ENCODE peak calls at places on chromosome 10, in six cellular contexts. L, Y, H, P, B and S are unnamed samples. For H3K9me3 and H3K27me3, the result is how much of the 10 kb centered on the place peaks cover.

GRCh38 chr10:43772191-43772590 is 123.5 kb upstream of the ZNF32 start:
- DNase-seq in L (no peak), Y (no peak), H (no peak), P (no peak), B (no peak), S (no peak)

GRCh38 chr10:113329121-113329596 is 223.7 kb upstream of the HABP2 start:
- DNase-seq in L (no peak), Y (no peak), H (no peak), P (no peak), B (peak), S (no peak)

GRCh38 chr10:72779874-72780273 is 87.9 kb downstream of the MCU start:
- DNase-seq in L (no peak), Y (no peak), H (no peak), P (no peak), B (no peak), S (no peak)

GRCh38 chr10:80168679-80169380 is 36.3 kb downstream of the PLAC9 start:
- DNase-seq in L (no peak), Y (peak), H (no peak), P (no peak), B (peak), S (no peak)

GRCh38 chr10:24971374-24971773 is 19.0 kb upstream of the PRTFDC1 start:
- DNase-seq in L (no peak), Y (no peak), H (no peak), P (no peak), B (no peak), S (no peak)

GRCh38 chr10:107971973-107972372 is 807.5 kb upstream of the SORCS1 start:
- DNase-seq in L (no peak), Y (no peak), H (no peak), P (no peak), B (peak), S (peak)

GRCh38 chr10:26437637-26438461 is at the start of gene APBB1IP:
- DNase-seq in L (peak), Y (peak), H (peak), P (peak), B (no peak), S (no peak)

GRCh38 chr10:71127019-71127534 is 85.3 kb upstream of the UNC5B start:
- DNase-seq in L (no peak), Y (no peak), H (no peak), P (no peak), B (no peak), S (no peak)

GRCh38 chr10:63375458-63375857 is 90.3 kb downstream of the JMJD1C start:
- DNase-seq in L (no peak), Y (no peak), H (no peak), P (no peak), B (no peak), S (no peak)

GRCh38 chr10:76309744-76310441 is 878.5 kb downstream of the LRMDA start:
- DNase-seq in L (no peak), Y (no peak), H (no peak), P (no peak), B (no peak), S (peak)

GRCh38 chr10:51656467-51656866 is 42.9 kb downstream of the CSTF2T start:
- DNase-seq in L (no peak), Y (no peak), H (no peak), P (no peak), B (no peak), S (no peak)

GRCh38 chr10:119235381-119235780 is 28.0 kb downstream of the GRK5 start:
- DNase-seq in L (no peak), Y (no peak), H (no peak), P (no peak), B (no peak), S (peak)

GRCh38 chr10:11401314-11402222 is 209.9 kb downstream of the USP6NL start:
- DNase-seq in L (peak), Y (no peak), H (no peak), P (no peak), B (no peak), S (no peak)

GRCh38 chr10:9823268-9823930 is 1194.3 kb upstream of the CELF2 start:
- DNase-seq in L (no peak), Y (no peak), H (no peak), P (no peak), B (no peak), S (no peak)

GRCh38 chr10:116055919-116056252 is 217.1 kb downstream of the GFRA1 start:
- DNase-seq in L (no peak), Y (no peak), H (no peak), P (no peak), B (no peak), S (no peak)

GRCh38 chr10:20521186-20521585 is 375.9 kb downstream of the NEBL start:
- DNase-seq in L (no peak), Y (no peak), H (no peak), P (no peak), B (no peak), S (no peak)

DNA sequence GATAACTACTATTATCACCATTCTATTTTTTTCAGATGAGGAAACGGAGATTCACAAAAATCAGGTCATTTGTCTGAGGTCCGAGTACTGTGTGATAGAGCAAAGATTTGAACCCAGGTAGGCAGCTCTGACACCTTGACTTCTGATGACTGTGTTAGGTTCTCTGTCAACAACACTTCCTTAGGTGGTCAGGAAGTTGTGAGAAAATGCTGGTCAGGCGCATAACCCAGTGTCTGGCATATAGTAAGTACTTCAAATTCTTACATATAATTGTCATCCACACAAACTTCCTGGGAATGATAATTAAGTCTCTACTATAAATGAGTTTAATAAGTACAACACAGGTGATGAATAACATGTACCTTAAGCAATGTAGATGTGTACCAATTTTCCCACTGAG is 381.5 kb downstream of the NEBL start:
- DNase-seq in L (no peak), Y (no peak), H (no peak), P (no peak), B (no peak), S (no peak)
- H3K9me3 ChIP-seq in L (under half), Y (under half), H (under half), P (under half), B (under half), S (under half)

GRCh38 chr10:14173706-14174594 is 156.8 kb downstream of the FRMD4A start:
- DNase-seq in L (no peak), Y (peak), H (peak), P (no peak), B (peak), S (peak)
- H3K27me3 ChIP-seq in L (under half), Y (under half), H (half or more), P (under half), B (under half), S (half or more)

DNA sequence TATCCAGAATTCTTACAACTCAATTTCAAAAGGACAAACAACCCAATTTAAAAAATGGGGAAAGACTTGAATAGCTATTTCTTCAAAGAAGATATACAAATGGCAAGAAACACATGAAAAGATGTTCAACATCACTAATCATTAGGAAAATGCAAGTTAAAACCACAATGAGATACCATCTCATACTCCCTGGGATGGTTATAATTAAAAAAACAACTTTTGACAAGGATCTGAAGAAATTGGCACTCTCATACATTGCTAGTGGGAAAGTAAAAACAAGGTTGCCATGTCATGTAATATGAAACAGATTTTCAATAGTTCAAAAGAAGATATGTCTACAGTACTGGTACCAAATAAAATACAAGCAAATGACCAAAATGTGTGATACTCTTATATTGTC is 9.0 kb downstream of the OAT start:
- DNase-seq in L (no peak), Y (no peak), H (no peak), P (no peak), B (no peak), S (no peak)
- TF ChIP-seq CTCF in L (no peak), Y (no peak), H (no peak), P (no peak), B (no peak), S (no peak)

GRCh38 chr10:19012111-19012510 is 36.5 kb upstream of the MALRD1 start:
- DNase-seq in L (no peak), Y (no peak), H (no peak), P (no peak), B (no peak), S (no peak)

GRCh38 chr10:19017491-19017890 is 31.1 kb upstream of the MALRD1 start:
- DNase-seq in L (no peak), Y (no peak), H (no peak), P (no peak), B (no peak), S (no peak)

GRCh38 chr10:19014034-19014433 is 34.6 kb upstream of the MALRD1 start:
- DNase-seq in L (no peak), Y (no peak), H (no peak), P (no peak), B (peak), S (peak)
- H3K9me3 ChIP-seq in L (under half), Y (under half), H (under half), P (under half), B (under half), S (under half)

GRCh38 chr10:77325233-77325537 is 312.4 kb downstream of the KCNMA1 start:
- DNase-seq in L (no peak), Y (no peak), H (no peak), P (peak), B (peak), S (no peak)

GRCh38 chr10:77319557-77319956 is 318.1 kb downstream of the KCNMA1 start:
- DNase-seq in L (no peak), Y (no peak), H (no peak), P (no peak), B (peak), S (no peak)

GRCh38 chr10:77320852-77321496 is 316.6 kb downstream of the KCNMA1 start:
- DNase-seq in L (no peak), Y (no peak), H (no peak), P (no peak), B (peak), S (no peak)

GRCh38 chr10:77318739-77319138 is 318.9 kb downstream of the KCNMA1 start:
- DNase-seq in L (no peak), Y (no peak), H (no peak), P (no peak), B (peak), S (no peak)

GRCh38 chr10:77321868-77322267 is 315.7 kb downstream of the KCNMA1 start:
- DNase-seq in L (no peak), Y (no peak), H (no peak), P (no peak), B (peak), S (no peak)
- H3K27me3 ChIP-seq in L (under half), Y (under half), H (under half), P (under half), B (under half), S (under half)

GRCh38 chr10:8172604-8173003 is 118.1 kb downstream of the GATA3 start:
- DNase-seq in L (no peak), Y (no peak), H (no peak), P (no peak), B (no peak), S (no peak)
- TF ChIP-seq CTCF in L (no peak), Y (no peak), H (no peak), P (no peak), B (no peak), S (no peak)

GRCh38 chr10:129849853-129850252 is 114.2 kb downstream of the EBF3 start:
- DNase-seq in L (no peak), Y (no peak), H (no peak), P (no peak), B (no peak), S (no peak)

GRCh38 chr10:129846991-129847391 is 117.1 kb downstream of the EBF3 start:
- DNase-seq in L (no peak), Y (no peak), H (no peak), P (no peak), B (no peak), S (no peak)

GRCh38 chr10:129848571-129849451 is 115.3 kb downstream of the EBF3 start:
- DNase-seq in L (no peak), Y (no peak), H (no peak), P (no peak), B (no peak), S (no peak)

GRCh38 chr10:129849452-129849750 is 114.7 kb downstream of the EBF3 start:
- DNase-seq in L (no peak), Y (no peak), H (no peak), P (no peak), B (no peak), S (no peak)

DNA sequence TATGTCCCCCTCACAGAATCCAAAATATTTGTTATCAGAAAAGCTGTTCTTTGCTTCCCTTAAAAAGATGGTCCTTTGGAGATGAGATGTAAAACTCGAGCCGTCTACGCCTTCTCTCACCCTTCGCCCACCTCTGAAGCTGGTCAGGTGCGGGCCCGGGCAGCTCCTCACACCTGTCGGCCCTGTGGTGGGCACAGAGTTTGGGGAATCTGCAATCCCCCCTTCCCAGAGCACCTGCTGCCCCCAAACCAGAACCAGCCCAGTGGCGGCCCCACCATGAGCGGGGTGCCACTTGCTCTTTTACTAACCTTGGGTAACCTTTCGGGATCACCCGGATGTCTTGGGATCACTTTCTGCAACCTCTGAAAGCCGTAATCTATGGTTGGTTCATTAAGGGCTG is 116.0 kb downstream of the EBF3 start:
- DNase-seq in L (no peak), Y (no peak), H (no peak), P (no peak), B (no peak), S (no peak)
- H3K9me3 ChIP-seq in L (under half), Y (under half), H (under half), P (under half), B (under half), S (under half)

GRCh38 chr10:100876575-100877158 is 36.1 kb upstream of the SLF2 start:
- DNase-seq in L (peak), Y (no peak), H (no peak), P (no peak), B (no peak), S (no peak)

GRCh38 chr10:100875484-100876166 is 37.1 kb upstream of the SLF2 start:
- DNase-seq in L (no peak), Y (no peak), H (no peak), P (no peak), B (no peak), S (no peak)

GRCh38 chr10:100873825-100874326 is 38.9 kb upstream of the SLF2 start:
- DNase-seq in L (no peak), Y (no peak), H (no peak), P (no peak), B (no peak), S (no peak)

GRCh38 chr10:100873081-100873824 is 39.5 kb upstream of the SLF2 start:
- DNase-seq in L (no peak), Y (no peak), H (no peak), P (no peak), B (no peak), S (no peak)

DNA sequence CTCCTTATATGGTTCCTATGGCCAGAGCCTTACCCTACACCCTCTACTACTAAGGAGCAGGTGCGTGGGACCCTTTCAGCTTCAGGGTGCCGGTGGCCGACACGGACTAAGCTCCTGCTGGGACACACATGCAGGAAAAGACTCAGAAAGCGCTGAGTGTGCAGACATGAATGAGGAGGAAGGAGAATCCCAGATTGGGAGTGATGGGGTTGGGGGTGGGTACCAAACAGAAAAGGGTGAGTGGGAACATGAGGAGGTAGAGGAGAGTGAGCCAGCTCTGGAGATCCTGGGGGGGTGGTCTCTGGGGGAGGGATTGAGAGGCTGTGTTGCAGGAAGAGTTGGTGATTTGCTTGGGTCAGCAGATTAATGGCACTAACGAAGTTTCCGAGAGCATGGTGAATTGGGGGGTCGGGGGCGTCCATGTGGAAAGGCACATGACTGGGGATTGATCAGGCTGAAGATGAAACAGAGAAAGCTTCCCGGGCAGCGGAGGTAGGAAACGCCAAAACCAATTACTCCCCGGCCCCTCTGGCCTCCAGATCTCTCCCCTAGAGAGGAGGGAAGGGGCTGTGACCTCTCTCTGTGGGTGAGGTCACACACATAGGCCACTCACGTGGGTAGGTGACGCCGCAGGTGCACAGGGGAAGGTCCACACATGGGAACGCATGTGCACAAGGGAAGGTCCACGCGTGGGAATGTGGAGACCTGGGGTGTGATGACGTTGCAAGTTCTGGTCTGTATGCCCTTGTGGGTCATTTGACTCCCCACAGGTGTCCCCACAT is 37.9 kb upstream of the SLF2 start:
- DNase-seq in L (no peak), Y (no peak), H (no peak), P (no peak), B (no peak), S (no peak)
- H3K27me3 ChIP-seq in L (under half), Y (half or more), H (under half), P (under half), B (under half), S (under half)

GRCh38 chr10:54009672-54010071 is 791.4 kb downstream of the PCDH15 start:
- DNase-seq in L (no peak), Y (no peak), H (no peak), P (no peak), B (no peak), S (no peak)
- TF ChIP-seq CTCF in L (no peak), Y (no peak), H (no peak), P (no peak), B (no peak), S (no peak)